ENCODE peak calls at places on chromosomes 1 and 21, in eight cellular contexts. M is T-helper 1 cell; W is activated T-cell treated with anti-CD3 and anti-CD28 coated beads, Interleukin-2, amount 50 U/mL, for 72 hours; T is fibroblast of pulmonary artery; O is AG20443; A is LoVo; B is mammary epithelial cell; G is effector memory CD8-positive, alpha-beta T cell. K is an unnamed sample.

GRCh38 chr1:166933137-166933536 is 42.2 kb downstream of the ILDR2 start:
- DNase-seq in G (no peak), W (no peak), M (no peak), T (no peak), A (no peak), O (no peak), B (no peak), K (no peak)

GRCh38 chr21:42262826-42263225 is 43.9 kb downstream of the ABCG1 start:
- DNase-seq in T (peak), B (peak), A (peak), M (no peak), G (no peak), O (no peak), W (no peak), K (peak)

GRCh38 chr1:116403506-116404136 is 30.6 kb downstream of the ATP1A1 start:
- DNase-seq in W (no peak), T (no peak), M (no peak), O (peak), A (no peak), B (no peak), G (no peak), K (no peak)

GRCh38 chr21:17688912-17689874 is 76.5 kb upstream of the BTG3 start:
- DNase-seq in O (no peak), M (peak), W (peak), G (peak), B (peak), A (peak), T (peak), K (no peak)

GRCh38 chr1:77659879-77660593 is 22.4 kb downstream of the ZZZ3 start:
- DNase-seq in O (no peak), G (no peak), T (no peak), M (no peak), B (no peak), W (no peak), A (no peak), K (no peak)

GRCh38 chr1:161998811-161999210 is 24.9 kb downstream of the OLFML2B start:
- DNase-seq in O (no peak), T (no peak), W (no peak), B (peak), A (no peak), G (no peak), M (no peak), K (no peak)

GRCh38 chr1:61120998-61121397 is 38.6 kb downstream of the NFIA start:
- DNase-seq in T (peak), O (peak), M (no peak), W (no peak), B (peak), A (no peak), G (no peak), K (peak)

GRCh38 chr1:158527190-158527815 is 26.9 kb downstream of the OR6Y1 start:
- DNase-seq in B (peak), A (peak), W (no peak), O (peak), G (no peak), T (peak), M (no peak), K (no peak)